ENCODE peak calls at places on chromosomes 16 and 17, in eight cellular contexts. One of them, this sample, is unnamed. For H3K4me1, the result is how much of the 10 kb centered on the place peaks cover.

GRCh38 chr17:63932008-63932561 is at the start of gene CD79B:
- DNase-seq in effector memory CD4-positive, alpha-beta T cell: no peak
- DNase-seq in right atrium auricular region: no peak
- DNase-seq in mesendoderm: no peak
- DNase-seq in Peyer's patch: peak
- DNase-seq in HCT116: no peak
- DNase-seq in lower lobe of right lung: no peak
- DNase-seq in CD8-positive, alpha-beta T cell: peak
- DNase-seq in this sample: no peak

GRCh38 chr17:18017958-18018357 is 21.0 kb downstream of the ATPAF2 start:
- DNase-seq in mesendoderm: no peak
- DNase-seq in Peyer's patch: no peak
- DNase-seq in HCT116: no peak
- DNase-seq in effector memory CD4-positive, alpha-beta T cell: no peak
- DNase-seq in right atrium auricular region: no peak
- DNase-seq in lower lobe of right lung: no peak
- DNase-seq in CD8-positive, alpha-beta T cell: no peak
- DNase-seq in this sample: no peak

GRCh38 chr17:28572294-28573099 is 1.2 kb upstream of the PIGS start:
- DNase-seq in right atrium auricular region: no peak
- DNase-seq in lower lobe of right lung: no peak
- DNase-seq in mesendoderm: no peak
- DNase-seq in Peyer's patch: no peak
- DNase-seq in HCT116: no peak
- DNase-seq in CD8-positive, alpha-beta T cell: no peak
- DNase-seq in effector memory CD4-positive, alpha-beta T cell: no peak
- DNase-seq in this sample: no peak

GRCh38 chr17:71180801-71181385 is 939.9 kb upstream of the SOX9 start:
- DNase-seq in HCT116: no peak
- DNase-seq in right atrium auricular region: no peak
- DNase-seq in lower lobe of right lung: no peak
- DNase-seq in effector memory CD4-positive, alpha-beta T cell: no peak
- DNase-seq in Peyer's patch: peak
- DNase-seq in mesendoderm: no peak
- DNase-seq in CD8-positive, alpha-beta T cell: no peak
- DNase-seq in this sample: no peak

GRCh38 chr17:15886804-15887203 is 58.1 kb upstream of the ADORA2B start:
- DNase-seq in effector memory CD4-positive, alpha-beta T cell: no peak
- DNase-seq in right atrium auricular region: no peak
- DNase-seq in HCT116: no peak
- DNase-seq in CD8-positive, alpha-beta T cell: no peak
- DNase-seq in Peyer's patch: no peak
- DNase-seq in lower lobe of right lung: peak
- DNase-seq in mesendoderm: no peak
- DNase-seq in this sample: no peak

GRCh38 chr17:17447264-17447663 is 29.5 kb upstream of the MED9 start:
- DNase-seq in mesendoderm: no peak
- DNase-seq in right atrium auricular region: no peak
- DNase-seq in CD8-positive, alpha-beta T cell: no peak
- DNase-seq in Peyer's patch: peak
- DNase-seq in HCT116: no peak
- DNase-seq in effector memory CD4-positive, alpha-beta T cell: no peak
- DNase-seq in lower lobe of right lung: no peak
- DNase-seq in this sample: no peak

GRCh38 chr17:72125742-72126141 is 4.9 kb downstream of the SOX9 start:
- DNase-seq in lower lobe of right lung: no peak
- DNase-seq in Peyer's patch: no peak
- DNase-seq in mesendoderm: no peak
- DNase-seq in effector memory CD4-positive, alpha-beta T cell: no peak
- DNase-seq in HCT116: no peak
- DNase-seq in CD8-positive, alpha-beta T cell: no peak
- DNase-seq in right atrium auricular region: no peak
- DNase-seq in this sample: no peak

GRCh38 chr16:56930516-56931252 is 1.3 kb upstream of the HERPUD1 start:
- DNase-seq in right atrium auricular region: no peak
- DNase-seq in HCT116: no peak
- DNase-seq in Peyer's patch: no peak
- DNase-seq in mesendoderm: no peak
- DNase-seq in lower lobe of right lung: no peak
- DNase-seq in effector memory CD4-positive, alpha-beta T cell: no peak
- DNase-seq in CD8-positive, alpha-beta T cell: no peak
- DNase-seq in this sample: no peak

GRCh38 chr17:79435962-79436361 is 174.9 kb downstream of the RBFOX3 start:
- DNase-seq in lower lobe of right lung: no peak
- DNase-seq in right atrium auricular region: no peak
- DNase-seq in Peyer's patch: no peak
- DNase-seq in HCT116: no peak
- DNase-seq in effector memory CD4-positive, alpha-beta T cell: no peak
- DNase-seq in mesendoderm: no peak
- DNase-seq in CD8-positive, alpha-beta T cell: no peak
- DNase-seq in this sample: no peak

GRCh38 chr17:77429735-77429984 is 288.9 kb downstream of the SEC14L1 start:
- DNase-seq in lower lobe of right lung: no peak
- DNase-seq in CD8-positive, alpha-beta T cell: no peak
- DNase-seq in HCT116: no peak
- DNase-seq in right atrium auricular region: no peak
- DNase-seq in mesendoderm: no peak
- DNase-seq in effector memory CD4-positive, alpha-beta T cell: no peak
- DNase-seq in Peyer's patch: no peak
- DNase-seq in this sample: peak
- H3K4me1 ChIP-seq in lower lobe of right lung: half or more
- H3K4me1 ChIP-seq in CD8-positive, alpha-beta T cell: half or more
- H3K4me1 ChIP-seq in HCT116: under half
- H3K4me1 ChIP-seq in right atrium auricular region: under half
- H3K4me1 ChIP-seq in mesendoderm: under half
- H3K4me1 ChIP-seq in effector memory CD4-positive, alpha-beta T cell: half or more
- H3K4me1 ChIP-seq in Peyer's patch: half or more
- H3K4me1 ChIP-seq in this sample: half or more

GRCh38 chr17:45263477-45263860 is 1.6 kb upstream of the SPATA32 start:
- DNase-seq in CD8-positive, alpha-beta T cell: no peak
- DNase-seq in effector memory CD4-positive, alpha-beta T cell: no peak
- DNase-seq in right atrium auricular region: no peak
- DNase-seq in lower lobe of right lung: no peak
- DNase-seq in mesendoderm: no peak
- DNase-seq in Peyer's patch: peak
- DNase-seq in HCT116: no peak
- DNase-seq in this sample: no peak

GRCh38 chr17:45264988-45265387 is 3.1 kb upstream of the SPATA32 start:
- DNase-seq in HCT116: no peak
- DNase-seq in lower lobe of right lung: no peak
- DNase-seq in CD8-positive, alpha-beta T cell: no peak
- DNase-seq in right atrium auricular region: no peak
- DNase-seq in effector memory CD4-positive, alpha-beta T cell: no peak
- DNase-seq in Peyer's patch: peak
- DNase-seq in mesendoderm: no peak
- DNase-seq in this sample: no peak

GRCh38 chr17:45262516-45263476 is 902 bp upstream of the SPATA32 start:
- DNase-seq in effector memory CD4-positive, alpha-beta T cell: no peak
- DNase-seq in CD8-positive, alpha-beta T cell: no peak
- DNase-seq in lower lobe of right lung: no peak
- DNase-seq in right atrium auricular region: no peak
- DNase-seq in HCT116: no peak
- DNase-seq in Peyer's patch: no peak
- DNase-seq in mesendoderm: no peak
- DNase-seq in this sample: no peak

GRCh38 chr17:45265823-45266222 is 3.9 kb upstream of the SPATA32 start:
- DNase-seq in CD8-positive, alpha-beta T cell: no peak
- DNase-seq in mesendoderm: no peak
- DNase-seq in lower lobe of right lung: no peak
- DNase-seq in effector memory CD4-positive, alpha-beta T cell: no peak
- DNase-seq in HCT116: no peak
- DNase-seq in Peyer's patch: peak
- DNase-seq in right atrium auricular region: no peak
- DNase-seq in this sample: peak

GRCh38 chr17:45264430-45264829 is 2.5 kb upstream of the SPATA32 start:
- DNase-seq in CD8-positive, alpha-beta T cell: no peak
- DNase-seq in HCT116: no peak
- DNase-seq in effector memory CD4-positive, alpha-beta T cell: no peak
- DNase-seq in lower lobe of right lung: no peak
- DNase-seq in Peyer's patch: no peak
- DNase-seq in mesendoderm: no peak
- DNase-seq in right atrium auricular region: no peak
- DNase-seq in this sample: no peak
- H3K4me1 ChIP-seq in CD8-positive, alpha-beta T cell: under half
- H3K4me1 ChIP-seq in HCT116: under half
- H3K4me1 ChIP-seq in effector memory CD4-positive, alpha-beta T cell: under half
- H3K4me1 ChIP-seq in lower lobe of right lung: under half
- H3K4me1 ChIP-seq in Peyer's patch: under half
- H3K4me1 ChIP-seq in mesendoderm: under half
- H3K4me1 ChIP-seq in right atrium auricular region: under half
- H3K4me1 ChIP-seq in this sample: under half

DNA sequence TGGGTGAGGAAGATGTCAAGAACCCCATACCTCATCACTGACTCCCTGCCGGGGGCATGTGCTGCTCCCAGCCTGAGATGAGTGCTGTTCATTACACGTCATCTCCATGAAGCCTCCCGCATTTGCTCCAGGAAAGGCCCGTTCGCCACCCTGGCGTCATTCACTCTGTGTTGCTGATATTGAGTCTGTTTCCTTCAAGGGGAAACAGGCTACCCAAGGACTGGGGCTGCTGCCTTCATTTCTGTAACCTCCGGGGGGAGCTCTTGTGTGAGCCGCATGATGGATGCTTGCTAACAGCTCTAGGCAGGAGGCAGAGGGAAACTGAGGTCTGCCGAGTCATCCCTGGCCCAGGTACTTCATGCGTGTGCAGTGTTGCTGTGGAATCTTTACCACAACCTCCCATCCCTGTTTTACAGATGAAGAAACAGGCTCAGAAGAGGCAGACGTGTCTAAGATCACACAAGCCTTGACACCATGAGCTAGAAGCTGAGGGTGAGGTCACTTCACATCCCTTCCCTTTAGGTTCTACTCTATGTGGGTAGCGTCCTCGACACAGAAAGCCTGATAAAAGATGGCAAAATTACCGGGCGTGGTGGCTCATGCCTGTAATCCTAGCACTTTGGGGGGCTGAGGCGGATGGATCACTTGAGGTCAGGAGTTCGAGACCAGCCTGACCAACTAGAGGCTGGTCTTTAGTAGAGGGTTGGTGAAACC is 3.5 kb upstream of the ARMC5 start:
- DNase-seq in Peyer's patch: peak
- DNase-seq in effector memory CD4-positive, alpha-beta T cell: no peak
- DNase-seq in lower lobe of right lung: no peak
- DNase-seq in HCT116: no peak
- DNase-seq in CD8-positive, alpha-beta T cell: no peak
- DNase-seq in mesendoderm: peak
- DNase-seq in right atrium auricular region: no peak
- DNase-seq in this sample: peak
- H3K4me1 ChIP-seq in Peyer's patch: half or more
- H3K4me1 ChIP-seq in effector memory CD4-positive, alpha-beta T cell: under half
- H3K4me1 ChIP-seq in lower lobe of right lung: half or more
- H3K4me1 ChIP-seq in HCT116: under half
- H3K4me1 ChIP-seq in CD8-positive, alpha-beta T cell: under half
- H3K4me1 ChIP-seq in mesendoderm: under half
- H3K4me1 ChIP-seq in right atrium auricular region: under half
- H3K4me1 ChIP-seq in this sample: half or more

GRCh38 chr16:27244363-27244755 is 24.2 kb downstream of the NSMCE1 start:
- DNase-seq in Peyer's patch: peak
- DNase-seq in CD8-positive, alpha-beta T cell: no peak
- DNase-seq in HCT116: no peak
- DNase-seq in right atrium auricular region: no peak
- DNase-seq in effector memory CD4-positive, alpha-beta T cell: no peak
- DNase-seq in lower lobe of right lung: peak
- DNase-seq in mesendoderm: no peak
- DNase-seq in this sample: no peak
- H3K4me1 ChIP-seq in Peyer's patch: under half
- H3K4me1 ChIP-seq in CD8-positive, alpha-beta T cell: under half
- H3K4me1 ChIP-seq in HCT116: under half
- H3K4me1 ChIP-seq in right atrium auricular region: under half
- H3K4me1 ChIP-seq in effector memory CD4-positive, alpha-beta T cell: under half
- H3K4me1 ChIP-seq in lower lobe of right lung: half or more
- H3K4me1 ChIP-seq in mesendoderm: under half
- H3K4me1 ChIP-seq in this sample: half or more

GRCh38 chr17:68441064-68441770 is 16.1 kb downstream of the WIPI1 start:
- DNase-seq in lower lobe of right lung: no peak
- DNase-seq in CD8-positive, alpha-beta T cell: no peak
- DNase-seq in Peyer's patch: no peak
- DNase-seq in effector memory CD4-positive, alpha-beta T cell: no peak
- DNase-seq in HCT116: no peak
- DNase-seq in right atrium auricular region: no peak
- DNase-seq in mesendoderm: no peak
- DNase-seq in this sample: no peak
- H3K4me1 ChIP-seq in lower lobe of right lung: half or more
- H3K4me1 ChIP-seq in CD8-positive, alpha-beta T cell: under half
- H3K4me1 ChIP-seq in Peyer's patch: under half
- H3K4me1 ChIP-seq in effector memory CD4-positive, alpha-beta T cell: under half
- H3K4me1 ChIP-seq in HCT116: under half
- H3K4me1 ChIP-seq in right atrium auricular region: under half
- H3K4me1 ChIP-seq in mesendoderm: under half
- H3K4me1 ChIP-seq in this sample: half or more

GRCh38 chr17:59333845-59334244 is 2.4 kb downstream of the YPEL2 start:
- DNase-seq in right atrium auricular region: no peak
- DNase-seq in CD8-positive, alpha-beta T cell: no peak
- DNase-seq in Peyer's patch: no peak
- DNase-seq in HCT116: no peak
- DNase-seq in effector memory CD4-positive, alpha-beta T cell: no peak
- DNase-seq in mesendoderm: no peak
- DNase-seq in lower lobe of right lung: no peak
- DNase-seq in this sample: no peak

GRCh38 chr17:59331929-59332889 is 754 bp downstream of the YPEL2 start:
- DNase-seq in HCT116: no peak
- DNase-seq in Peyer's patch: peak
- DNase-seq in CD8-positive, alpha-beta T cell: peak
- DNase-seq in mesendoderm: peak
- DNase-seq in right atrium auricular region: peak
- DNase-seq in lower lobe of right lung: peak
- DNase-seq in effector memory CD4-positive, alpha-beta T cell: no peak
- DNase-seq in this sample: peak

GRCh38 chr17:59331129-59331928 is at the start of gene YPEL2:
- DNase-seq in mesendoderm: peak
- DNase-seq in CD8-positive, alpha-beta T cell: peak
- DNase-seq in right atrium auricular region: peak
- DNase-seq in effector memory CD4-positive, alpha-beta T cell: peak
- DNase-seq in lower lobe of right lung: peak
- DNase-seq in HCT116: peak
- DNase-seq in Peyer's patch: peak
- DNase-seq in this sample: peak

GRCh38 chr17:59330314-59330942 is 1.0 kb upstream of the YPEL2 start:
- DNase-seq in Peyer's patch: peak
- DNase-seq in mesendoderm: peak
- DNase-seq in CD8-positive, alpha-beta T cell: no peak
- DNase-seq in lower lobe of right lung: peak
- DNase-seq in right atrium auricular region: peak
- DNase-seq in HCT116: no peak
- DNase-seq in effector memory CD4-positive, alpha-beta T cell: no peak
- DNase-seq in this sample: peak

DNA sequence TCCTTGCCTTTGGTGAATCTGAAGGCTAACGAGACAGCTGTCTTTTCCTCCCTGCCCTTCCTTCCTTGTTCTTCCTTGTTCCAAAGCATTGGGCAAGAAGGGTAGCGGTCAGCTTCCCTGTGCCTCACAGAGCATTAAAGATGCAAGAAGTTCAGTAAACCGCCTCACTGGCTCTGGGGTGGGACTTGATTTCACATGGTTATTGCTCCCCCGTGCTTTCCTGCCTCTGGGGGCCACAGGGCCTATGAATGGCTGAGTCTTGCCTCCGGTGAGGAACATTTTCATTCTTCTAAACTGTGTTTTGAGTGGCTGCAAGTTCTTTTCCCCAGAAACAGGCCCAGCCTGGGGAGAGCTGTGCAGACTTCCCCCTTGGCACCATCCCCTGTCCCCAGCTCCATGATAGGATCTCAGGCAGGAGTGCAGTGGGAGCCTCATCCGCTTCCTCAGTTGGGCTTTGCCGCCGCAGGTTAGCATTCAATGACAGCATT is 1.5 kb downstream of the YPEL2 start:
- DNase-seq in right atrium auricular region: peak
- DNase-seq in effector memory CD4-positive, alpha-beta T cell: no peak
- DNase-seq in HCT116: no peak
- DNase-seq in CD8-positive, alpha-beta T cell: peak
- DNase-seq in mesendoderm: no peak
- DNase-seq in Peyer's patch: peak
- DNase-seq in lower lobe of right lung: peak
- DNase-seq in this sample: peak
- H3K4me1 ChIP-seq in right atrium auricular region: under half
- H3K4me1 ChIP-seq in effector memory CD4-positive, alpha-beta T cell: under half
- H3K4me1 ChIP-seq in HCT116: under half
- H3K4me1 ChIP-seq in CD8-positive, alpha-beta T cell: half or more
- H3K4me1 ChIP-seq in mesendoderm: under half
- H3K4me1 ChIP-seq in Peyer's patch: under half
- H3K4me1 ChIP-seq in lower lobe of right lung: half or more
- H3K4me1 ChIP-seq in this sample: under half